ENCODE peak calls at places on chromosomes 13 and 19, in ten cellular contexts. Z is astrocyte; O is thoracic aorta; B is endothelial cell; S is bronchial epithelial cell; Y is nephron progenitor cell; W is heart right ventricle; E is CD4-positive, alpha-beta T cell; H is body of pancreas; K is IMR-90. C is an unnamed sample.

GRCh38 chr19:10352764-10353671 is 13.6 kb upstream of the ICAM3 start:
- DNase-seq in Y (peak; percentile 94), H (peak; percentile 35), Z (no peak), B (peak; percentile 65), S (no peak), O (no peak), K (no peak), W (peak; percentile 89), E (no peak), C (no peak)

GRCh38 chr19:18329035-18329376 is 6.1 kb upstream of the LSM4 start:
- DNase-seq in Y (no peak), O (no peak), H (no peak), W (no peak), B (no peak), E (no peak), Z (no peak), K (no peak), S (no peak), C (no peak)

GRCh38 chr13:79108914-79109643 is 297.0 kb downstream of the RBM26 start:
- DNase-seq in S (no peak), B (no peak), H (no peak), K (no peak), E (no peak), W (no peak), Z (no peak), Y (no peak), O (no peak), C (no peak)

GRCh38 chr19:46745521-46746280 is at the start of gene FKRP:
- DNase-seq in S (no peak), Z (no peak), K (no peak), Y (peak; percentile 62), B (peak; percentile 38), W (no peak), E (peak; percentile 27), H (no peak), O (no peak), C (no peak)

GRCh38 chr13:73428706-73429105 is 369.9 kb downstream of the KLF5 start:
- DNase-seq in E (no peak), W (no peak), O (no peak), Z (no peak), B (no peak), H (no peak), K (no peak), Y (no peak), S (peak; percentile 67), C (no peak)

GRCh38 chr19:30719189-30719990 is 347.2 kb downstream of the ZNF536 start:
- DNase-seq in E (no peak), O (no peak), H (peak; percentile 80), B (peak; percentile 32), Z (peak; percentile 8), W (peak; percentile 74), K (no peak), S (no peak), Y (peak; percentile 59), C (no peak)

GRCh38 chr13:98476538-98476966 is 100.4 kb downstream of the STK24 start:
- DNase-seq in E (peak; percentile 81), Y (no peak), W (no peak), O (no peak), B (peak; percentile 24), K (peak; percentile 92), Z (peak; percentile 94), H (peak; percentile 63), S (peak; percentile 87), C (no peak)

GRCh38 chr19:18519962-18520847 is 1.7 kb downstream of the ELL start:
- DNase-seq in K (peak; percentile 85), S (peak; percentile 79), H (peak; percentile 88), Z (peak; percentile 82), B (peak; percentile 64), O (no peak), Y (peak; percentile 60), W (peak; percentile 53), E (peak; percentile 57), C (peak; percentile 38)

GRCh38 chr13:66835040-66835628 is 395.0 kb downstream of the PCDH9 start:
- DNase-seq in E (no peak), Z (peak; percentile 18), S (no peak), W (peak; percentile 90), B (peak; percentile 5), K (peak; percentile 18), Y (peak; percentile 66), O (no peak), H (peak; percentile 67), C (peak; percentile 57)

GRCh38 chr19:45079063-45079910 is at the start of gene GEMIN7:
- DNase-seq in E (peak; percentile 70), W (peak; percentile 68), S (peak; percentile 49), Y (peak; percentile 84), B (peak; percentile 84), H (peak; percentile 81), K (peak; percentile 59), O (no peak), Z (peak; percentile 51), C (no peak)
- TF ChIP-seq CTCF in E (no peak), W (peak; percentile 24), S (peak; percentile 15), Y (peak; percentile 14), B (no peak), H (no peak), K (peak; percentile 26), O (peak; percentile 39), Z (no peak), C (no peak)

DNA sequence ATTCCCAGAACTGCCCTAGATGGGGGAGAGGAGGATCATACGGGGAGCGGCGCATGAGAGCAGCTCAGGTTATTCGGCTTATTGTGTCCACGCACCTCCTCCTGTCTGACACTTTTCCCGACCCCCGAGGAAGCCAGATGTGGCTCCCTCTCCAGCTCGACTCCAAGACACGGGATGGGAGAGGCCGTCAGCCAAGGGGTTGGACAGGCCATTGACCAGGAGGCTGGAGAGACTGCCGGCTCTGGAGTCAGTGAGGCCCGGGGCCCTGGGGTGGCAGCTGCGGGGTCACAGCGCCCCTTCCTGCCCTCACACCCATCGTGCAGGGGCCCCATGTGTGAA is 2.9 kb downstream of the DMKN start:
- DNase-seq in Y (no peak), K (no peak), W (no peak), B (no peak), H (no peak), Z (no peak), O (no peak), E (no peak), S (no peak), C (no peak)
- TF ChIP-seq CTCF in Y (no peak), K (no peak), W (no peak), B (peak; percentile 32), H (no peak), Z (no peak), O (no peak), E (no peak), S (no peak), C (no peak)

GRCh38 chr13:80498433-80498832 is 157.5 kb upstream of the SPRY2 start:
- DNase-seq in W (no peak), S (no peak), Z (no peak), H (no peak), B (no peak), E (no peak), O (no peak), Y (no peak), K (no peak), C (no peak)

GRCh38 chr13:80497978-80498377 is 157.1 kb upstream of the SPRY2 start:
- DNase-seq in S (no peak), W (no peak), K (no peak), B (no peak), E (no peak), Y (no peak), O (no peak), H (no peak), Z (no peak), C (no peak)

GRCh38 chr13:80497439-80497838 is 156.5 kb upstream of the SPRY2 start:
- DNase-seq in Z (no peak), W (no peak), S (no peak), E (no peak), O (no peak), K (no peak), Y (no peak), B (no peak), H (no peak), C (no peak)

GRCh38 chr13:80502359-80502758 is 161.4 kb upstream of the SPRY2 start:
- DNase-seq in S (no peak), K (no peak), E (no peak), Z (no peak), H (no peak), Y (no peak), B (no peak), W (no peak), O (no peak), C (no peak)

GRCh38 chr13:80499536-80500280 is 158.8 kb upstream of the SPRY2 start:
- DNase-seq in B (no peak), S (no peak), O (no peak), H (no peak), E (no peak), Y (no peak), Z (no peak), K (no peak), W (no peak), C (no peak)
- TF ChIP-seq CTCF in B (no peak), S (no peak), O (no peak), H (no peak), E (no peak), Y (no peak), Z (no peak), K (no peak), W (no peak), C (no peak)

DNA sequence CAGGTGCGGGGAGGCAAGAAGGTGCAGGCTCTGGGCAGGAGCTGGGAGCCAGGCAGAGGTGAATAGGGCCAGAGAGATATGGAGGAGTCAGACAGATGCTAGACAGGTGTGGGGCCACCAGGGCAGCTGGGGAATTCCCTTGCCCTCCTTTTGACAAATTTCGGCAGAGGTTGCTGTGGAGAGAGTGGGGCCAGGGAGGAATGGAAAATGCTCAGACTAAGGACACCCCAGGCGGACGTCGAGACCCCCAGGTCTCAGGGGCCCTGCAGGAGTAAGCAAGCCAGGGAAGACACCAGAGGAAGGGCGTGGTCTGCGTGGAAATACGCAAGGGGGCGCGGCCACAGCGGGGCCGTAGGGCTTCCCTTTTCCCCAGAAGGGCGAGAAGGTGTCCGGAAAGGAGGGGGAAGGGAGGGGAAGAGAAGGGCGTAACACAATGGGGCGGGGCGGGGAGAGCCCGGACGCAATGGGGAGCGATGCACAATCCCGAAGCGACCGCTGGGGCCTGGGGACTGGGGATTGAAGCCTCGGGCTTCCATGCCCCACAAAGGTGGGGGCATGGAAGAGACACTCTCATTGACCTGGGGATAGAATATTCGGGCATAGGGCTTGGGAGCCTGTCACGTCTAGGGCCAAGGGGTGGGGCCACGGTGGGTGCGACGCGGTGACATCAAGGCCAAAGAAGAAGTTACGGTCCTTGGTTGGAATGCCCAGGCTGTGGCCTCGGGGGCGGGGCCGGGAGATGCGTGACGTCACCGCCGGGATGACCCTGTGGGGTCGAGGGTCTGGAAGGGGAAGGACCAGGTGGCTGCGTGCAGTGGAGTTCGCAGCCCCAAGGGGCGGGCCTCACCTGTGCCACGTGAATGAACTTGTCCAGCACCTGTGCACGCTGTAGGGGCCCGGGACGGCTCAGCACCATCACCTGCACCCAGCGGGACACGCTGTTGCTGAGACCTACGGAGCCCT is 8.2 kb downstream of the RASGRP4 start:
- DNase-seq in H (peak; percentile 43), W (peak; percentile 60), Y (peak; percentile 88), E (peak; percentile 37), Z (no peak), K (no peak), S (peak; percentile 32), O (no peak), B (peak; percentile 52), C (no peak)
- TF ChIP-seq CTCF in H (no peak), W (no peak), Y (no peak), E (no peak), Z (no peak), K (no peak), S (no peak), O (no peak), B (no peak), C (no peak)